ENCODE peak calls at places on chromosomes 1 and 21, in six cellular contexts. B is IMR-90, X is HEK293T, O is GM12878, F is A549, N is HepG2. I is an unnamed sample.

GRCh38 chr1:229485318-229485717 is 22.8 kb downstream of the NUP133 start:
- DNase-seq in B (no peak), X (no peak), O (no peak), F (no peak), N (no peak), I (no peak)

GRCh38 chr1:55363261-55363660 is 148.1 kb upstream of the USP24 start:
- DNase-seq in B (peak), X (no peak), O (no peak), F (no peak), N (no peak), I (no peak)

GRCh38 chr1:67748630-67749029 is 63.6 kb downstream of the GADD45A start:
- DNase-seq in B (peak), X (no peak), O (peak), F (no peak), N (peak), I (no peak)

GRCh38 chr1:51898090-51898734 is 19.7 kb upstream of the NRDC start:
- DNase-seq in B (peak), X (no peak), O (no peak), F (peak), N (no peak), I (no peak)

GRCh38 chr1:216937491-216937890 is 214.3 kb upstream of the ESRRG start:
- DNase-seq in B (no peak), X (no peak), O (no peak), F (no peak), N (no peak), I (no peak)

GRCh38 chr1:236888903-236889302 is 93.8 kb downstream of the MTR start:
- DNase-seq in B (no peak), X (no peak), O (no peak), F (no peak), N (no peak), I (no peak)

GRCh38 chr21:33133912-33134311 is 64.0 kb downstream of the OLIG1 start:
- DNase-seq in B (no peak), X (no peak), O (no peak), F (no peak), N (no peak), I (no peak)

GRCh38 chr1:215282557-215282956 is 200.0 kb downstream of the KCNK2 start:
- DNase-seq in B (peak), X (no peak), O (no peak), F (no peak), N (no peak), I (no peak)

GRCh38 chr1:100834779-100835645 is 59.6 kb downstream of the EXTL2 start:
- DNase-seq in B (peak), X (peak), O (no peak), F (peak), N (peak), I (peak)

GRCh38 chr1:167825419-167826079 is 88.4 kb downstream of the ADCY10 start:
- DNase-seq in B (peak), X (no peak), O (no peak), F (no peak), N (no peak), I (peak)

GRCh38 chr1:230307213-230307612 is 118.9 kb downstream of the PGBD5 start:
- DNase-seq in B (no peak), X (no peak), O (no peak), F (no peak), N (no peak), I (no peak)

GRCh38 chr1:248373761-248374160 is 1.8 kb upstream of the OR2T6 start:
- DNase-seq in B (no peak), X (no peak), O (no peak), F (no peak), N (no peak), I (no peak)

GRCh38 chr1:68197891-68198290 is 34.4 kb downstream of the WLS start:
- DNase-seq in B (peak), X (no peak), O (no peak), F (peak), N (peak), I (no peak)

GRCh38 chr1:26111530-26112406 is at the start of gene PDIK1L:
- DNase-seq in B (peak), X (peak), O (peak), F (peak), N (peak), I (peak)

GRCh38 chr1:4001461-4001860 is 101.4 kb upstream of the C1orf174 start:
- DNase-seq in B (no peak), X (no peak), O (no peak), F (no peak), N (no peak), I (no peak)

GRCh38 chr1:65939636-65940035 is 146.9 kb downstream of the PDE4B start:
- DNase-seq in B (peak), X (no peak), O (no peak), F (no peak), N (no peak), I (no peak)
- TF ChIP-seq BHLHE40 in B (no peak), X (no peak), O (no peak), F (no peak), N (no peak), I (no peak)

GRCh38 chr1:61287734-61288133 is 205.4 kb downstream of the NFIA start:
- DNase-seq in B (peak), X (no peak), O (no peak), F (no peak), N (peak), I (no peak)
- TF ChIP-seq BHLHE40 in B (no peak), X (no peak), O (no peak), F (no peak), N (no peak), I (no peak)

GRCh38 chr1:109277434-109278204 is 5.3 kb downstream of the PSRC1 start:
- DNase-seq in B (peak), X (peak), O (peak), F (peak), N (peak), I (peak)
- TF ChIP-seq BHLHE40 in B (no peak), X (no peak), O (peak), F (no peak), N (no peak), I (no peak)

DNA sequence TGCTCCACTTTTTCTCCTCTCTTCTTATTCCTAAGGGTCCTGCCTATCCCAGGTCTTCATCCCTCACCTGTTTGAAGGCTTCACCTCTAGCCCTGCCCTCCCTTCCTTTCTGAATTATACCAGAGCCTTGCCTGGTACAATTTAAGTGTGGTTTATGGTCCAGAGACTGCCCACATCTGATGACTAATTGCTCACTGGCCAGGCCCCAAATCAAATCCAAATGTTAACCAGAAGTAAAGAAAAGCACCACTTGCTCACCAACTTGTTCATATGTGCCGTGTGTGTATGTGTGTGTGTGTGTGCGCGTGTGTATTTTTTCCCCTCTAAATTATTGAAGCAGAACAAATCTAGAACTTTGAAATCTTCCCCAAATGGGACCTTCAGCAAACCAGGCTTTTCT is 26.4 kb downstream of the MYOM3 start:
- DNase-seq in B (peak), X (no peak), O (no peak), F (no peak), N (no peak), I (no peak)
- TF ChIP-seq BHLHE40 in B (no peak), X (no peak), O (no peak), F (no peak), N (no peak), I (no peak)

GRCh38 chr21:31305888-31306287 is 38.2 kb downstream of the TIAM1 start:
- DNase-seq in B (no peak), X (no peak), O (no peak), F (no peak), N (no peak), I (no peak)

GRCh38 chr21:31308584-31308983 is 35.5 kb downstream of the TIAM1 start:
- DNase-seq in B (no peak), X (no peak), O (no peak), F (no peak), N (no peak), I (no peak)

GRCh38 chr21:31316072-31316471 is 28.0 kb downstream of the TIAM1 start:
- DNase-seq in B (no peak), X (no peak), O (no peak), F (no peak), N (no peak), I (no peak)

GRCh38 chr21:31316488-31317169 is 27.4 kb downstream of the TIAM1 start:
- DNase-seq in B (peak), X (no peak), O (no peak), F (no peak), N (no peak), I (no peak)

DNA sequence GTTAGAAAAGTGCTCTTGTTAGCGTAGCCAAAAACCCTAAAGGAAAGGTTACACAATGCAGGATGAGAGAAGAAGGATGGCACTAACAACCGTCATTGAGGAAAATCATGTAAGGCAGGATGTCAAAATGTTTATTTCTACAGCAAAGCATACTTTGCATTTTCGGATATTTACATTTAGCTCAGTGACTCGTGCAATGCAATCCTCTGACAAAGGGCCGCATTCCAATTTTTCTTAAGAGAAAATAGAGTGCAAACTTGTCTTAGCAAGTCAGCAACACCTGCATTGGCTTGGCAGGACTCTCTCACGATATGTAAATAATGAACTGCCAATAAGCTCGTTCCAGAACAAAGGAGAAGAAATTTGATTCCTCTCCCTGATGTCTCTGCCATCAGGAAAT is 33.3 kb downstream of the TIAM1 start:
- DNase-seq in B (peak), X (no peak), O (no peak), F (no peak), N (no peak), I (no peak)
- TF ChIP-seq BHLHE40 in B (peak), X (no peak), O (no peak), F (no peak), N (no peak), I (no peak)

DNA sequence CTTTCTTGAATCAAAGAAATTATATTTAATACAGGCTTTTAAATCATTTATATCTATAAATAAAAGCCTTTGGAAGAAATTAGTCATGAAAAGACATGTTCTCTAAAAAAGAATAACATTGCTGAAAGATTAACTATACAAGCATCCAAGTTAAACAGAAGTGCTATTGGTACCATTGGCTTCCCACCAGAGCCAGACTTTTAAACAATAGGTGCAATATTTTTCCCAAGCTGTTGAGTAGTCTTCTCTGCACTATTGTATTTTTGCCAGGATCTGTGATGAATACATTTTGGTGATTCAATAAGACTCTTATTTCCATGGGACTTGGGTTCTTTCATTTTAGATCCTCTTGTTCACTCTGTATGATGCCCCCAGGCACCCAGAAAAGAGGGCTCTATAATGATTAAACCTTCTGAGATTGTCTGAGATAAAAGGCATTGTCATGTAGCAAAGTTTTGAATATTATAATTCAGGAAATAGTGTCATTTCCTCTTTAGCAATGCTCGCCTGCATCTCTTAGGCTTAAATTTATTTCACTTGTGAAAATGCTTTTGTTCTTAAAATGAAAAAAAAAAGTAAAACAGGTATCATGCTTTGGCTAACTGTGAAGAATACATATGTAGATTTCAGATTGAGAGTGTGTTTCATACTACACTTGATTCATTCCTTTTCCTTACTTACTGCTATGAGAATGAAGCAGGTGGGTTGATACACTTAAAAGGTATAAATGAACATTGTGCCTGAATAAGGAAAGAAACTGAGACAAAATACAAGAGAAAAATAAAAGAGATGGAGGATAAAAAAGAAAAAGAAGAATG is 274.9 kb downstream of the HMCN1 start:
- DNase-seq in B (peak), X (no peak), O (no peak), F (no peak), N (no peak), I (no peak)
- TF ChIP-seq BHLHE40 in B (no peak), X (no peak), O (no peak), F (no peak), N (no peak), I (no peak)

DNA sequence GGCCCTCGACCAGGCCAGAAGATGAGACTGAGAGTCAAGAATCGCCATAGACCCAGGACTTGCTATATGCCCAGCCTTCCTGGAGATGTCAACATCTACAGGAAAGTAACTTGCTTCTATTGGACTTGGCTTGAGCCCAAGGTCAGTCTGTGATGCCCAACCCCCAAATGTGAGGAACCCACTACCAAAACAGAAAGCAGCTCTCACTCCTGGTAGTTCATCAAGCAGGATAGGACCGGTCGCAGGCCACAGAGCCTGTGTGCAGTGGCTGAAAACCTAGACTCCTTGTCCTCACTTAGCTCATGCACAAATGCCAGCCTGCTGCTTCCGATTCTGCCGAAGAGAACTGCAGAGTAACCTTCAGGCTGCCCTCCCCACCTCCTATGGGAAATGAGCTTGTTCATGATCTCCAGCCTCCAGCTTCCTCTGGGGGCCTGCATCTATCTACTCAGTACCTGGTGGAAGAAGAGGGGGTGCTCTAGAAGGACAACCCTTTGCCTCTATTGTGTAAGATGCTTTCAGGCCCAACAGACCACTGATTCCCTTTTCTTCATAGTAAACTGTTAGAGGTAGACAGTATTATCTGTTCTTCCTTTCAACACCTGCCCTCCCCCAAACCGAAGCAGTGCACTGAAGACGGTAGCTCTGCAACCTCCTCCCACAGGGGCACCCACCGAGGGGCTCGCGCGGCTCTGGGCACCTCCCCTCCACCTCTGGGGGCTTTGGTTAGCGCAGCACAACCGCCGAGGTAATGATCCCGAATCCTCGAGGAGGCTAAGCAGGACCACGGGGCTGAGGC is 1.3 kb downstream of the ACOT7 start:
- DNase-seq in B (no peak), X (no peak), O (no peak), F (no peak), N (peak), I (no peak)
- TF ChIP-seq BHLHE40 in B (no peak), X (no peak), O (no peak), F (no peak), N (no peak), I (no peak)

GRCh38 chr1:87089823-87090222 is 175.4 kb downstream of the HS2ST1 start:
- DNase-seq in B (no peak), X (no peak), O (no peak), F (no peak), N (no peak), I (no peak)

GRCh38 chr1:87089070-87089736 is 174.8 kb downstream of the HS2ST1 start:
- DNase-seq in B (no peak), X (no peak), O (no peak), F (no peak), N (no peak), I (no peak)

GRCh38 chr1:87086120-87086519 is 171.7 kb downstream of the HS2ST1 start:
- DNase-seq in B (no peak), X (no peak), O (no peak), F (no peak), N (no peak), I (no peak)

DNA sequence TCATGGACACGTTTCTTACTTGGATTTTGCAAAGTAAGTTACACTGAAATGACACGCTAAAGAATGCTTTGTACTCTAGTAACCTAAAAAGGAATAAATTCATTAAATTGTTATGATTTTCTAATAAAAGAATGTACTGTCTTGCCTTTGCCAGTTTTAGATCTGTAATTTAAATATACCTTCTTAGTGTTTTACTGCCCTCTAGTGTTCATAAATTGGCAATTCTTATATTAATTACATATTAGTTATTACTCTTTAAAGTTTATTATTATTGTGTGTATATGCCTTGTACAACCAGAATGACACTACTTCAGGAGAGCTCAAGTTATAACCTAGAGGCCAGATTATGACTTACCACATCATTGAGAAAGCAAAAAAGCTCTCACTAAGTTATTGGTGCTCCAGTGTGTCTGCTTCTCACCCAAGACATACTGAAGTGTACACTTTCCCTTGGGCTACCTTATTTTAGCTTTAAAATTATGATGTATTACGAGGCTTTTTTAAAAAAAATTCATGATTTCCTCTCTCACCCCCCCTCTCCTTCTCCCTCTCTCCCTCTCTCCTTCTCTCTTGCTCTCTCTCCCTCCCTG is 169.9 kb downstream of the HS2ST1 start:
- DNase-seq in B (peak), X (no peak), O (no peak), F (peak), N (peak), I (peak)
- TF ChIP-seq BHLHE40 in B (no peak), X (no peak), O (no peak), F (no peak), N (no peak), I (no peak)

I was measured in K562.